ENCODE peak calls at places on chromosomes 7 and 10, in seven cellular contexts. L, O, Y, G, N, V and B are unnamed samples.
A peak's percentile ranks its signal among the peaks of the same experiment; 100 is the strongest.

GRCh38 chr10:121928528-121928884 is 675 bp upstream of the ATE1 start:
- DNase-seq in L (no peak), O (peak; percentile 49), Y (peak; percentile 3), G (no peak), N (no peak), V (no peak), B (no peak)

GRCh38 chr7:151993977-151994676 is 31.3 kb upstream of the GALNT11 start:
- DNase-seq in L (no peak), O (peak; percentile 41), Y (no peak), G (no peak), N (no peak), V (no peak), B (no peak)

GRCh38 chr7:154953006-154953684 is 49.8 kb downstream of the PAXIP1 start:
- DNase-seq in L (peak; percentile 56), O (peak; percentile 27), Y (peak; percentile 49), G (no peak), N (peak; percentile 26), V (peak; percentile 52), B (peak; percentile 13)

GRCh38 chr10:78952018-78952417 is 116.7 kb upstream of the ZMIZ1 start:
- DNase-seq in L (no peak), O (no peak), Y (no peak), G (no peak), N (no peak), V (no peak), B (no peak)

GRCh38 chr7:93147358-93147757 is 827 bp downstream of the SAMD9L start:
- DNase-seq in L (peak; percentile 33), O (no peak), Y (peak; percentile 68), G (no peak), N (no peak), V (no peak), B (no peak)

GRCh38 chr10:130513686-130514476 is 377.7 kb downstream of the GLRX3 start:
- DNase-seq in L (no peak), O (no peak), Y (no peak), G (no peak), N (no peak), V (no peak), B (no peak)

GRCh38 chr10:48599830-48600134 is 5.1 kb downstream of the ARHGAP22 start:
- DNase-seq in L (no peak), O (no peak), Y (no peak), G (no peak), N (no peak), V (no peak), B (no peak)

GRCh38 chr10:3056280-3057037 is 10.9 kb upstream of the PFKP start:
- DNase-seq in L (no peak), O (no peak), Y (peak; percentile 34), G (no peak), N (no peak), V (no peak), B (no peak)

GRCh38 chr10:70476249-70477035 is 2.1 kb upstream of the PALD1 start:
- DNase-seq in L (no peak), O (no peak), Y (no peak), G (no peak), N (no peak), V (no peak), B (no peak)

GRCh38 chr10:14617850-14618249 is 156.8 kb downstream of the FAM107B start:
- DNase-seq in L (no peak), O (no peak), Y (no peak), G (no peak), N (no peak), V (no peak), B (no peak)

GRCh38 chr7:74604326-74605020 is 53.0 kb upstream of the GTF2I start:
- DNase-seq in L (no peak), O (peak; percentile 4), Y (peak; percentile 82), G (no peak), N (no peak), V (no peak), B (no peak)

GRCh38 chr7:130351664-130352015 is 7.0 kb downstream of the CPA5 start:
- DNase-seq in L (no peak), O (no peak), Y (no peak), G (no peak), N (no peak), V (no peak), B (no peak)

GRCh38 chr7:119664601-119665000 is 608.4 kb upstream of the KCND2 start:
- DNase-seq in L (no peak), O (no peak), Y (peak; percentile 91), G (no peak), N (no peak), V (no peak), B (no peak)

GRCh38 chr7:276230-276835 is 13.6 kb upstream of the FOXL3 start:
- DNase-seq in L (no peak), O (no peak), Y (no peak), G (no peak), N (no peak), V (no peak), B (no peak)

GRCh38 chr7:97269741-97270140 is 152.2 kb downstream of the SDHAF3 start:
- DNase-seq in L (no peak), O (no peak), Y (no peak), G (no peak), N (no peak), V (peak; percentile 9), B (no peak)

GRCh38 chr7:139762886-139763285 is 14.9 kb downstream of the HIPK2 start:
- DNase-seq in L (no peak), O (no peak), Y (peak; percentile 49), G (no peak), N (no peak), V (no peak), B (no peak)

GRCh38 chr7:29193316-29194205 is 1.0 kb upstream of the CHN2 start:
- DNase-seq in L (no peak), O (peak; percentile 24), Y (no peak), G (no peak), N (no peak), V (no peak), B (no peak)

GRCh38 chr10:117745301-117745700 is 202.8 kb downstream of the EMX2 start:
- DNase-seq in L (no peak), O (no peak), Y (no peak), G (no peak), N (no peak), V (no peak), B (no peak)

GRCh38 chr7:142992427-142992826 is 30.3 kb upstream of the KEL start:
- DNase-seq in L (no peak), O (no peak), Y (no peak), G (no peak), N (no peak), V (no peak), B (no peak)

GRCh38 chr10:35882422-35883150 is 240.5 kb upstream of the FZD8 start:
- DNase-seq in L (no peak), O (no peak), Y (no peak), G (no peak), N (no peak), V (no peak), B (no peak)

GRCh38 chr10:29160110-29160669 is 128.7 kb upstream of the LYZL1 start:
- DNase-seq in L (no peak), O (no peak), Y (peak; percentile 98), G (no peak), N (no peak), V (peak; percentile 74), B (no peak)

GRCh38 chr7:136685506-136685905 is 182.9 kb upstream of the CHRM2 start:
- DNase-seq in L (no peak), O (no peak), Y (no peak), G (no peak), N (no peak), V (no peak), B (no peak)

GRCh38 chr7:139679731-139680594 is 97.8 kb downstream of the HIPK2 start:
- DNase-seq in L (no peak), O (peak; percentile 26), Y (no peak), G (no peak), N (no peak), V (no peak), B (no peak)

GRCh38 chr7:147756290-147756689 is 834.3 kb upstream of the C7orf33 start:
- DNase-seq in L (no peak), O (no peak), Y (no peak), G (no peak), N (no peak), V (no peak), B (no peak)

GRCh38 chr7:17304926-17305325 is 6.5 kb downstream of the AHR start:
- DNase-seq in L (no peak), O (no peak), Y (peak; percentile 97), G (no peak), N (no peak), V (no peak), B (no peak)

GRCh38 chr7:141617280-141617679 is 66.1 kb downstream of the AGK start:
- DNase-seq in L (no peak), O (no peak), Y (no peak), G (no peak), N (no peak), V (no peak), B (no peak)

GRCh38 chr7:27917119-27917518 is 177.2 kb downstream of the TAX1BP1 start:
- DNase-seq in L (no peak), O (no peak), Y (no peak), G (no peak), N (no peak), V (no peak), B (no peak)

GRCh38 chr7:70498633-70499032 is 633.3 kb upstream of the GALNT17 start:
- DNase-seq in L (no peak), O (no peak), Y (no peak), G (no peak), N (no peak), V (no peak), B (no peak)

GRCh38 chr10:49131507-49132385 is 2.1 kb downstream of the FAM170B start:
- DNase-seq in L (no peak), O (no peak), Y (no peak), G (no peak), N (no peak), V (no peak), B (no peak)

GRCh38 chr10:28434063-28434462 is 98.9 kb upstream of the WAC start:
- DNase-seq in L (no peak), O (no peak), Y (no peak), G (no peak), N (no peak), V (no peak), B (no peak)

GRCh38 chr7:129098409-129099084 is 43.6 kb upstream of the TNPO3 start:
- DNase-seq in L (no peak), O (no peak), Y (no peak), G (no peak), N (no peak), V (no peak), B (no peak)

GRCh38 chr10:47440207-47440606 is 43.7 kb downstream of the ANXA8 start:
- DNase-seq in L (no peak), O (no peak), Y (no peak), G (no peak), N (no peak), V (no peak), B (no peak)

GRCh38 chr10:42928064-42928463 is 145.5 kb downstream of the BMS1 start:
- DNase-seq in L (no peak), O (no peak), Y (no peak), G (no peak), N (no peak), V (no peak), B (no peak)